ENCODE peak calls at places on chromosome 2, in ten cellular contexts. One of them, this sample, is unnamed.

GRCh38 chr2:239122711-239123110 is 274.8 kb downstream of the TWIST2 start:
- DNase-seq in posterior cingulate gyrus: no peak
- DNase-seq in stimulated activated CD4-positive, alpha-beta T cell treated with anti-CD3 and anti-CD28 coated beads, Interleukin-12 subunit alpha, Interleukin-12 subunit beta, amount 100 ng/mL, for 48 hours: no peak
- DNase-seq in A549: no peak
- DNase-seq in NT2/D1: no peak
- DNase-seq in ACHN: no peak
- DNase-seq in GM04504: no peak
- DNase-seq in GM12865: no peak
- DNase-seq in body of pancreas: no peak
- DNase-seq in CMK: no peak
- DNase-seq in this sample: no peak

GRCh38 chr2:163951312-163951711 is 215.5 kb upstream of the FIGN start:
- DNase-seq in NT2/D1: no peak
- DNase-seq in CMK: no peak
- DNase-seq in body of pancreas: no peak
- DNase-seq in GM04504: no peak
- DNase-seq in stimulated activated CD4-positive, alpha-beta T cell treated with anti-CD3 and anti-CD28 coated beads, Interleukin-12 subunit alpha, Interleukin-12 subunit beta, amount 100 ng/mL, for 48 hours: no peak
- DNase-seq in ACHN: no peak
- DNase-seq in posterior cingulate gyrus: no peak
- DNase-seq in A549: no peak
- DNase-seq in GM12865: no peak
- DNase-seq in this sample: no peak

GRCh38 chr2:25521126-25521525 is 152.3 kb downstream of the DTNB start:
- DNase-seq in posterior cingulate gyrus: no peak
- DNase-seq in CMK: no peak
- DNase-seq in A549: no peak
- DNase-seq in stimulated activated CD4-positive, alpha-beta T cell treated with anti-CD3 and anti-CD28 coated beads, Interleukin-12 subunit alpha, Interleukin-12 subunit beta, amount 100 ng/mL, for 48 hours: no peak
- DNase-seq in ACHN: no peak
- DNase-seq in GM12865: no peak
- DNase-seq in GM04504: no peak
- DNase-seq in NT2/D1: no peak
- DNase-seq in body of pancreas: no peak
- DNase-seq in this sample: no peak

GRCh38 chr2:62826141-62826540 is 120.6 kb downstream of the EHBP1 start:
- DNase-seq in GM04504: no peak
- DNase-seq in CMK: no peak
- DNase-seq in A549: no peak
- DNase-seq in stimulated activated CD4-positive, alpha-beta T cell treated with anti-CD3 and anti-CD28 coated beads, Interleukin-12 subunit alpha, Interleukin-12 subunit beta, amount 100 ng/mL, for 48 hours: no peak
- DNase-seq in NT2/D1: no peak
- DNase-seq in body of pancreas: no peak
- DNase-seq in ACHN: peak
- DNase-seq in GM12865: no peak
- DNase-seq in posterior cingulate gyrus: no peak
- DNase-seq in this sample: no peak

GRCh38 chr2:235049069-235049468 is 97.3 kb downstream of the SH3BP4 start:
- DNase-seq in CMK: no peak
- DNase-seq in NT2/D1: no peak
- DNase-seq in A549: no peak
- DNase-seq in GM12865: no peak
- DNase-seq in body of pancreas: peak
- DNase-seq in ACHN: no peak
- DNase-seq in GM04504: no peak
- DNase-seq in posterior cingulate gyrus: peak
- DNase-seq in stimulated activated CD4-positive, alpha-beta T cell treated with anti-CD3 and anti-CD28 coated beads, Interleukin-12 subunit alpha, Interleukin-12 subunit beta, amount 100 ng/mL, for 48 hours: no peak
- DNase-seq in this sample: no peak

GRCh38 chr2:215553946-215554345 is 118.1 kb upstream of the FN1 start:
- DNase-seq in stimulated activated CD4-positive, alpha-beta T cell treated with anti-CD3 and anti-CD28 coated beads, Interleukin-12 subunit alpha, Interleukin-12 subunit beta, amount 100 ng/mL, for 48 hours: no peak
- DNase-seq in CMK: no peak
- DNase-seq in GM04504: no peak
- DNase-seq in GM12865: peak
- DNase-seq in A549: no peak
- DNase-seq in body of pancreas: no peak
- DNase-seq in ACHN: no peak
- DNase-seq in NT2/D1: no peak
- DNase-seq in posterior cingulate gyrus: no peak
- DNase-seq in this sample: no peak

GRCh38 chr2:105590780-105591660 is 153.7 kb upstream of the NCK2 start:
- DNase-seq in NT2/D1: no peak
- DNase-seq in posterior cingulate gyrus: no peak
- DNase-seq in ACHN: no peak
- DNase-seq in CMK: no peak
- DNase-seq in stimulated activated CD4-positive, alpha-beta T cell treated with anti-CD3 and anti-CD28 coated beads, Interleukin-12 subunit alpha, Interleukin-12 subunit beta, amount 100 ng/mL, for 48 hours: no peak
- DNase-seq in GM04504: no peak
- DNase-seq in A549: no peak
- DNase-seq in GM12865: no peak
- DNase-seq in body of pancreas: no peak
- DNase-seq in this sample: no peak

GRCh38 chr2:107020386-107020785 is 134.4 kb upstream of the ST6GAL2 start:
- DNase-seq in A549: no peak
- DNase-seq in NT2/D1: no peak
- DNase-seq in GM04504: no peak
- DNase-seq in GM12865: no peak
- DNase-seq in ACHN: no peak
- DNase-seq in posterior cingulate gyrus: no peak
- DNase-seq in body of pancreas: no peak
- DNase-seq in stimulated activated CD4-positive, alpha-beta T cell treated with anti-CD3 and anti-CD28 coated beads, Interleukin-12 subunit alpha, Interleukin-12 subunit beta, amount 100 ng/mL, for 48 hours: no peak
- DNase-seq in CMK: no peak
- DNase-seq in this sample: no peak

GRCh38 chr2:236211281-236211680 is 43.1 kb upstream of the GBX2 start:
- DNase-seq in posterior cingulate gyrus: no peak
- DNase-seq in GM12865: no peak
- DNase-seq in body of pancreas: no peak
- DNase-seq in stimulated activated CD4-positive, alpha-beta T cell treated with anti-CD3 and anti-CD28 coated beads, Interleukin-12 subunit alpha, Interleukin-12 subunit beta, amount 100 ng/mL, for 48 hours: no peak
- DNase-seq in CMK: no peak
- DNase-seq in ACHN: no peak
- DNase-seq in NT2/D1: no peak
- DNase-seq in A549: no peak
- DNase-seq in GM04504: no peak
- DNase-seq in this sample: no peak

GRCh38 chr2:187774551-187775071 is 220.4 kb upstream of the TFPI start:
- DNase-seq in ACHN: no peak
- DNase-seq in body of pancreas: no peak
- DNase-seq in GM12865: no peak
- DNase-seq in GM04504: peak
- DNase-seq in stimulated activated CD4-positive, alpha-beta T cell treated with anti-CD3 and anti-CD28 coated beads, Interleukin-12 subunit alpha, Interleukin-12 subunit beta, amount 100 ng/mL, for 48 hours: no peak
- DNase-seq in NT2/D1: no peak
- DNase-seq in A549: no peak
- DNase-seq in posterior cingulate gyrus: no peak
- DNase-seq in CMK: no peak
- DNase-seq in this sample: no peak

GRCh38 chr2:6999161-6999877 is 82.1 kb downstream of the RNF144A start:
- DNase-seq in GM12865: peak
- DNase-seq in GM04504: no peak
- DNase-seq in body of pancreas: no peak
- DNase-seq in NT2/D1: no peak
- DNase-seq in A549: no peak
- DNase-seq in ACHN: no peak
- DNase-seq in CMK: no peak
- DNase-seq in stimulated activated CD4-positive, alpha-beta T cell treated with anti-CD3 and anti-CD28 coated beads, Interleukin-12 subunit alpha, Interleukin-12 subunit beta, amount 100 ng/mL, for 48 hours: no peak
- DNase-seq in posterior cingulate gyrus: peak
- DNase-seq in this sample: no peak

This sample was measured in substantia nigra.